ENCODE peak calls at places on chromosomes 11 and 22, in four cellular contexts. B, M, C and I are unnamed samples.

GRCh38 chr22:40040927-40041326 is 46.2 kb downstream of the FAM83F start:
- DNase-seq in C (peak), B (no peak), M (no peak), I (peak)

GRCh38 chr11:47130541-47130940 is 46.1 kb downstream of the ARFGAP2 start:
- DNase-seq in M (no peak), C (no peak), B (no peak), I (no peak)

GRCh38 chr11:128687321-128687720 is 6.6 kb upstream of the FLI1 start:
- DNase-seq in C (no peak), B (no peak), M (no peak), I (no peak)

GRCh38 chr11:102940714-102941588 is 14.6 kb downstream of the MMP13 start:
- DNase-seq in C (peak), M (peak), B (peak), I (peak)

GRCh38 chr11:76062733-76063132 is 143.6 kb downstream of the WNT11 start:
- DNase-seq in M (no peak), C (no peak), B (no peak), I (no peak)

GRCh38 chr11:35126000-35126878 is 12.7 kb upstream of the CD44 start:
- DNase-seq in C (no peak), B (no peak), M (no peak), I (no peak)

GRCh38 chr22:34842630-34843029 is 223.3 kb upstream of the ISX start:
- DNase-seq in B (no peak), C (no peak), M (no peak), I (no peak)

GRCh38 chr11:2671748-2672147 is 28.0 kb downstream of the KCNQ1OT1 start:
- DNase-seq in M (no peak), B (no peak), C (no peak), I (no peak)

GRCh38 chr11:10454902-10455631 is at the start of gene AMPD3:
- DNase-seq in B (peak), C (peak), M (peak), I (peak)

GRCh38 chr11:122141757-122142156 is 25.7 kb upstream of the BLID start:
- DNase-seq in B (no peak), C (no peak), M (no peak), I (no peak)

GRCh38 chr22:37502342-37503182 is 16.4 kb upstream of the MFNG start:
- DNase-seq in B (no peak), M (no peak), C (no peak), I (no peak)

GRCh38 chr11:73350908-73351636 is 25.1 kb upstream of the RELT start:
- DNase-seq in C (peak), M (peak), B (peak), I (peak)

GRCh38 chr11:104163100-104164027 is 583 bp downstream of the PDGFD start:
- DNase-seq in M (no peak), B (peak), C (peak), I (peak)

GRCh38 chr11:61627831-61628753 is 47.2 kb upstream of the SYT7 start:
- DNase-seq in C (peak), M (peak), B (peak), I (peak)

GRCh38 chr11:34988294-34989255 is 72.2 kb downstream of the PDHX start:
- DNase-seq in B (peak), C (peak), M (peak), I (peak)

GRCh38 chr11:102346456-102346747 is 612 bp upstream of the BIRC2 start:
- DNase-seq in B (peak), M (no peak), C (no peak), I (peak)

GRCh38 chr11:118522571-118523072 is 4.7 kb upstream of the TTC36 start:
- DNase-seq in B (peak), C (peak), M (no peak), I (peak)

GRCh38 chr22:41009222-41009948 is 58.2 kb downstream of the RBX1 start:
- DNase-seq in M (peak), B (peak), C (peak), I (peak)

GRCh38 chr11:64746486-64746885 is 2.5 kb upstream of the RASGRP2 start:
- DNase-seq in M (no peak), C (no peak), B (no peak), I (no peak)

GRCh38 chr11:58905141-58905715 is 34.1 kb upstream of the GLYATL1 start:
- DNase-seq in C (peak), B (peak), M (no peak), I (peak)

GRCh38 chr11:68643576-68643975 is 40.8 kb upstream of the GAL start:
- DNase-seq in B (peak), C (no peak), M (no peak), I (peak)
- TF ChIP-seq CTCF in B (peak), C (no peak), M (no peak), I (peak)

GRCh38 chr11:31643831-31644230 is 134.3 kb downstream of the ELP4 start:
- DNase-seq in C (peak), M (peak), B (peak), I (peak)
- H3K4me3 ChIP-seq in C (no peak), M (no peak), B (no peak), I (no peak)

GRCh38 chr22:49334589-49334873 is 493.1 kb downstream of the BRD1 start:
- DNase-seq in B (no peak), C (no peak), M (no peak), I (no peak)

GRCh38 chr22:49334976-49335375 is 492.7 kb downstream of the BRD1 start:
- DNase-seq in M (no peak), C (no peak), B (no peak), I (no peak)

GRCh38 chr22:49345896-49346295 is 481.8 kb downstream of the BRD1 start:
- DNase-seq in M (no peak), B (no peak), C (no peak), I (no peak)

GRCh38 chr22:49344196-49344595 is 483.5 kb downstream of the BRD1 start:
- DNase-seq in B (no peak), M (no peak), C (no peak), I (no peak)

GRCh38 chr22:49340406-49340805 is 487.3 kb downstream of the BRD1 start:
- DNase-seq in C (no peak), B (no peak), M (no peak), I (no peak)
- TF ChIP-seq CTCF in C (no peak), B (no peak), M (no peak), I (no peak)

DNA sequence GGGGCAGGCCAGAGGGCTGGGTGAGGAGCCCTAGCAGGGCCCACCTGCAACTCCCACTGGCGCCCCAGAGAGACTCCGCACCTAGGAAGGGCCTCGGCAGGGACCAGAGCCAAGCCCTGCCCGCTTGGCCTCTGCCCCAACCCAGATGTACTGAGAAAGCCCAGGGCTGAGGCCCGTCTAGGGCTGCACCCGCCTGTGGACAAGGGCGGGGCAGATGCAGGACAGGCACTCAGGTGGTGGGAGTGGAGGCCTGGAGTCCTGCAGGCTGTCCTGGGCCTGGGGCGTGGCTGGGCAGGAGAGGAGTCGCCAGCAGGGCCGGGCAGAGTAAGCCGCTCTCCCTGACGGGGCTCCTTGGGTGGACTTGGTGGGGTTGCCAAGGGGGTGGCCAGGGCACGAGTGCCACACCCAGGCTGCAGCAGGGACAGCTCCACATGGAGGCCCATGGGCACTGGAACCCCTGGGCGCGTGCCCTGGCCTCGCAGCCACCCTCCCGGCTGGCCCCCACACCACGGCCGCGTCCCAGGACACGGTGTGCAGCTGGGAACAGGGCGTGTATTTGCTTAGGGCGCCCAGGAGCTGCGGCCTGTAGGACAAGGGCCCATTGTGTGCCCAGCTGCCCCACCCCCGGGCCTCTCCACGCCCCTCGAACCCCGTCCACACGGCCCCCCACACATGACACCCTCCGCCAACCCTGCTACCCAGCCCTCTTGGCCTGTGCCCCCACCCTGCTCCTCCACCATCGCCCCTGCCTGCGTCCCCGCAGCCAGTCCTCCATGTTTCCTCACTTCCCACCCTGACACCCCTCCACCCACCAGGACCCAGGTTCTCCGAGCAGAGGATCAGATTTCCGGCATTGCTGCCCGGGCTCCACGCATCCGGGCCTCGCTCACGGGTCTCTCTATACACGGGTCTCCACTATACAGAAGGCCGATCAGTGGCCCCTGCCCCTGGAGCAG is 11.3 kb upstream of the PIM3 start:
- DNase-seq in C (no peak), B (no peak), M (no peak), I (no peak)
- H3K4me3 ChIP-seq in C (no peak), B (no peak), M (no peak), I (no peak)

DNA sequence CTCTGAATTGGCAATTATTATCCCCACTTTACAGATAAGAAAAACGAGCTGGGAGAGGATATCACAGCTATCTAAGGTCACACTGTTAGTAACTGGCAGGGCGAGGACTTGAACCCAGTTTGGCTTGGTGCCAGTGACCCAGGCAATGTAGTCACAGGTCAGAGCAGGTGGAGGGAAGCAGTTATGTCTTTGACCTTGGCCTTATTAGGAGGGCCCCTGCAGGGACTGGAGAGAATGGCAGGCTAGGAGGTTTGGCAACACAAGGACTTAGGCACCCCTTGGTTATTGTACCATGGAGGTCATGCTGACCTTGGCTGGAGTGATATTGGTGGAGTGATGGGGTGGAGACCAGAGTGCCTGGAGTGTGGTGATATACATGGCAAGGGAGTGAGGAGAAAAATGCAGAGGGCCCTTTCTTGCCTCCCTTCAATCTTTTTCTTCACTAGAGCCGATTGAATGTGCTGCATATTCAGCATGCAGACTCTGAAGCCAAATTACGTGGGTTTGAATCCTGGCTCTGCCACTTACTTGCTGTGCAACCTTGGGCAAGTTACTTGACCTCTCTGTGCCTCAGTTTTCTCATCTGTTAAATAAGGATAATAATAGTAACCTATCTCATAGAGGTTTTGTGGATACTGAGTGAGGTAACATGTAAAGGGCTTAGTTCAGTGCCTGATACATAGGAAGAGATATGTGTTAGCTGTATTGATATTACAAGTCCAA is 92.7 kb upstream of the TBCEL start:
- DNase-seq in B (no peak), C (no peak), M (no peak), I (no peak)
- TF ChIP-seq CTCF in B (no peak), C (peak), M (no peak), I (peak)

DNA sequence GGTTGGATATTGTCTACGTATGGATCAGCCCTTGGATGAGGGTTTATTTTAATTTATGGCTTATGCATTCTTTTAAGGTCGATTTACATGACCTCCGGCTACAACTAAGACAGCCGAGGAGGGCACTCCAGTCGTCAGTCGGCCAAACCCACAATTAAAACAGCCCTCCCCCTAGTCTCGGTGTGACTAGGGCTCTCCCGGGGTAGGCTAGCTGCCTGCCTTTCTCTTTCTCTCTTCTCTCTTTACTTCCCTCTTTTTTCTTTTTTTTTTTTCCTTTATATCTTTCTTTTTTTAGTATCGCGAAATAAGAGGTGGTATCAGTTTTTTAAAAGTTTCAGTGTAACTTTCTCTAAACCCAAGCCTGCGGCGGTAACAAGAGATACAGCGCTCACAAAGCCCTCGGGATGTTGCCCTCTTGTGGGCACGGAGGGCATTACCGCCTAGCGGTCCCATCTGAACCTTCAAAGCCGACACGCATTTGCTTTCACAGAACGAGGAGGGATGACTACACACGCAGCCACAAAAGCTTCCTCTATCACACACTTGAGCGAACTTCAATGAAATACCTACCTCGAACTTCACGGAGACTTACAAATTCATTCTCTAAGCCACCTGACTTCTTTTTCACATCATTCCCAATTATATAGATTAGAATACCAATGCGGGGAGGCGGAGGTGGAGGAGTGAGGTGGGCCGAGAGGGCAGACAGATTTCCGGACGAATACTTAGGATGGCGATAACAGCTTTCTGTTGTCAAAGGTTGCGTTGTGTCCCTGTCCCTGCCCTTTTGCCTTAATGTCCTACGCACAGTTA is 132.3 kb upstream of the C11orf58 start:
- DNase-seq in C (peak), M (peak), B (peak), I (peak)
- H3K4me3 ChIP-seq in C (peak), M (peak), B (peak), I (peak)

GRCh38 chr22:43889366-43890253 is 2.2 kb downstream of the PNPLA5 start:
- DNase-seq in M (no peak), B (peak), C (peak), I (peak)
- TF ChIP-seq CTCF in M (peak), B (peak), C (peak), I (peak)

GRCh38 chr11:57566035-57566504 is 1.4 kb downstream of the UBE2L6 start:
- DNase-seq in M (peak), C (peak), B (peak), I (peak)
- H3K4me3 ChIP-seq in M (peak), C (peak), B (peak), I (peak)

GRCh38 chr11:12235549-12235944 is 125.2 kb downstream of the MICAL2 start:
- DNase-seq in M (no peak), C (no peak), B (peak), I (peak)
- TF ChIP-seq CTCF in M (peak), C (no peak), B (peak), I (peak)

DNA sequence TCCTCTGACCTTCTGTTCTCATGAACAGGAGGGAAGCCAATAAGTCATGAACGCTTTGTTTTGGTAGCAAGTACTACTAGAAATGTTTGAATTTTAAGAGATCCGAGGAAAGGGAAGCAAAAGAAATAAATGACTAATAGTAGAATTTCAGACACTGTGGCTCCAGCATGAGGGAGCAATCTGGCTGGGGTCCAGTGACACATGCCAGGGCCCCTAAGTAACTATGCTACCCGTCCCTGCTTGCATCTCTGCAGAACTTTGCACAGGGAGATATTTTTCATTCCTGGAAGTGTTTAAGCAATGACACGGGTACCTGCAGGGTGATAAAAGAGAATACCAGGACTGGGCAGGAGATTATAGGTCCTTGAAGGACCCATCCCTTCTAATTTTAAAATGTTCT is 7.3 kb upstream of the ADAMTS8 start:
- DNase-seq in M (no peak), C (peak), B (peak), I (peak)
- H3K4me3 ChIP-seq in M (no peak), C (no peak), B (no peak), I (no peak)